ENCODE peak calls at places on chromosomes 7 and 10, in seven cellular contexts. D, I, W, G, F, E and Z are unnamed samples.

GRCh38 chr10:103553743-103554487 is 60.4 kb downstream of the NEURL1 start:
- DNase-seq in G (no peak), W (no peak), I (no peak), D (no peak), F (no peak), E (no peak), Z (no peak)

GRCh38 chr10:127485153-127485857 is 63.8 kb upstream of the NPS start:
- DNase-seq in W (no peak), I (no peak), F (peak), E (no peak), G (no peak), D (no peak), Z (no peak)

GRCh38 chr7:105876964-105877601 is 684 bp upstream of the ATXN7L1 start:
- DNase-seq in I (no peak), F (peak), D (no peak), G (no peak), E (peak), W (no peak), Z (no peak)

GRCh38 chr7:30028749-30029635 is 780 bp downstream of the PLEKHA8 start:
- DNase-seq in D (no peak), I (no peak), F (peak), E (no peak), W (peak), G (peak), Z (peak)

GRCh38 chr10:19676063-19676462 is 140.2 kb upstream of the PLXDC2 start:
- DNase-seq in D (no peak), E (no peak), G (no peak), I (no peak), F (no peak), W (no peak), Z (no peak)

GRCh38 chr7:81662531-81662930 is 107.3 kb downstream of the HGF start:
- DNase-seq in F (peak), G (no peak), W (no peak), I (no peak), D (no peak), E (no peak), Z (no peak)

GRCh38 chr10:129758180-129758579 is 205.9 kb downstream of the EBF3 start:
- DNase-seq in F (no peak), G (no peak), W (no peak), I (no peak), E (peak), D (no peak), Z (no peak)

GRCh38 chr7:23811540-23811939 is 101.5 kb downstream of the STK31 start:
- DNase-seq in E (no peak), G (no peak), F (peak), D (no peak), I (no peak), W (no peak), Z (no peak)

GRCh38 chr10:77041636-77042258 is 595.9 kb downstream of the KCNMA1 start:
- DNase-seq in G (peak), I (no peak), W (no peak), E (no peak), D (no peak), F (no peak), Z (no peak)

GRCh38 chr7:19932549-19933249 is 159.3 kb upstream of the TMEM196 start:
- DNase-seq in E (no peak), G (no peak), I (no peak), F (no peak), W (no peak), D (no peak), Z (no peak)

GRCh38 chr10:25972631-25973030 is 38.6 kb downstream of the MYO3A start:
- DNase-seq in W (no peak), E (no peak), F (no peak), D (no peak), G (no peak), I (no peak), Z (no peak)

GRCh38 chr7:100983451-100984187 is 14.3 kb downstream of the MUC12 start:
- DNase-seq in W (no peak), E (no peak), G (no peak), I (no peak), F (peak), D (no peak), Z (no peak)

GRCh38 chr10:124977161-124977560 is 35.2 kb downstream of the ZRANB1 start:
- DNase-seq in E (no peak), I (no peak), G (no peak), W (no peak), F (no peak), D (no peak), Z (no peak)

GRCh38 chr10:101878869-101879268 is 35.3 kb upstream of the KCNIP2 start:
- DNase-seq in I (no peak), E (no peak), F (no peak), D (no peak), W (no peak), G (no peak), Z (no peak)

GRCh38 chr7:157684596-157685429 is 348.0 kb downstream of the DNAJB6 start:
- DNase-seq in W (no peak), G (no peak), I (no peak), E (peak), D (no peak), F (no peak), Z (no peak)

GRCh38 chr7:110010379-110010778 is 1080.5 kb upstream of the LRRN3 start:
- DNase-seq in W (no peak), F (no peak), G (no peak), I (no peak), E (no peak), D (no peak), Z (no peak)

GRCh38 chr7:158587425-158588084 is at the start of gene PTPRN2:
- DNase-seq in G (peak), E (peak), D (peak), F (peak), I (peak), W (peak), Z (peak)

GRCh38 chr10:30984563-30985328 is 46.9 kb downstream of the ZNF438 start:
- DNase-seq in G (no peak), F (peak), E (no peak), D (no peak), W (no peak), I (no peak), Z (no peak)

GRCh38 chr10:784377-784758 is 94.9 kb upstream of the DIP2C start:
- DNase-seq in G (no peak), D (no peak), E (peak), W (no peak), F (no peak), I (no peak), Z (no peak)

GRCh38 chr10:57689898-57690297 is 577.8 kb downstream of the IPMK start:
- DNase-seq in E (no peak), I (no peak), G (no peak), D (no peak), F (no peak), W (no peak), Z (no peak)

GRCh38 chr7:87876759-87877234 is 504 bp downstream of the DBF4 start:
- DNase-seq in E (peak), I (no peak), G (no peak), W (peak), F (peak), D (peak), Z (peak)